ENCODE peak calls at places on chromosome 1, in eight cellular contexts. W is fibroblast of mammary gland, O is heart left ventricle, F is thoracic aorta, D is cardiac fibroblast, T is astrocyte of the spinal cord, H is endothelial cell of umbilical vein, Q is HFF-Myc. Z is an unnamed sample.
A peak's percentile ranks its signal among the peaks of the same experiment; 100 is the strongest.

GRCh38 chr1:231937013-231937754 is 310.6 kb downstream of the DISC1 start:
- DNase-seq in D (no peak), F (no peak), H (no peak), T (no peak), O (peak; percentile 77), Q (no peak), W (no peak), Z (no peak)

GRCh38 chr1:185477638-185478216 is 160.7 kb upstream of the IVNS1ABP start:
- DNase-seq in F (no peak), H (peak; percentile 36), O (no peak), Q (no peak), D (no peak), T (no peak), W (no peak), Z (no peak)

GRCh38 chr1:205437570-205437969 is 15.7 kb upstream of the LEMD1 start:
- DNase-seq in W (no peak), F (no peak), H (no peak), D (no peak), O (no peak), Q (no peak), T (no peak), Z (no peak)

GRCh38 chr1:27368872-27369703 is 2.3 kb upstream of the MAP3K6 start:
- DNase-seq in Q (no peak), D (peak; percentile 47), O (no peak), T (peak; percentile 31), F (no peak), H (no peak), W (peak; percentile 44), Z (peak; percentile 57)

GRCh38 chr1:91856996-91857395 is 29.0 kb downstream of the TGFBR3 start:
- DNase-seq in H (no peak), F (no peak), Q (no peak), T (no peak), W (no peak), D (no peak), O (no peak), Z (no peak)

GRCh38 chr1:220159026-220159425 is 65.1 kb downstream of the IARS2 start:
- DNase-seq in W (no peak), H (no peak), O (no peak), F (no peak), T (no peak), Q (no peak), D (no peak), Z (no peak)

GRCh38 chr1:173266845-173267244 is 59.7 kb upstream of the TNFSF4 start:
- DNase-seq in D (no peak), Q (no peak), O (no peak), F (no peak), W (peak; percentile 37), T (peak; percentile 31), H (no peak), Z (peak; percentile 15)

GRCh38 chr1:119740886-119741780 is 27.6 kb downstream of the HMGCS2 start:
- DNase-seq in T (no peak), W (no peak), D (no peak), O (no peak), F (no peak), Q (no peak), H (no peak), Z (no peak)

GRCh38 chr1:41647202-41648135 is 163.0 kb upstream of the EDN2 start:
- DNase-seq in Q (no peak), O (no peak), T (no peak), F (no peak), D (no peak), W (no peak), H (no peak), Z (no peak)

GRCh38 chr1:106907795-106908194 is 148.7 kb upstream of the PRMT6 start:
- DNase-seq in W (no peak), H (no peak), T (no peak), Q (no peak), F (no peak), D (no peak), O (no peak), Z (no peak)

GRCh38 chr1:81335876-81336275 is 464.9 kb upstream of the ADGRL2 start:
- DNase-seq in H (no peak), Q (no peak), F (no peak), T (no peak), W (no peak), O (no peak), D (no peak), Z (no peak)

GRCh38 chr1:12031039-12031980 is 12.0 kb downstream of the MIIP start:
- DNase-seq in D (peak; percentile 56), T (no peak), Q (no peak), W (peak; percentile 45), O (peak; percentile 37), F (no peak), H (peak; percentile 16), Z (peak; percentile 27)

GRCh38 chr1:19010995-19011696 is 54.7 kb upstream of the IFFO2 start:
- DNase-seq in W (peak; percentile 97), H (peak; percentile 89), T (peak; percentile 99), D (peak; percentile 98), Q (peak; percentile 89), O (no peak), F (peak; percentile 63), Z (peak; percentile 95)

GRCh38 chr1:90837420-90837819 is 120.3 kb upstream of the BARHL2 start:
- DNase-seq in W (no peak), T (no peak), O (no peak), D (no peak), F (no peak), Q (no peak), H (no peak), Z (no peak)

GRCh38 chr1:90839323-90839722 is 122.2 kb upstream of the BARHL2 start:
- DNase-seq in W (no peak), Q (no peak), H (no peak), O (no peak), F (no peak), T (no peak), D (no peak), Z (no peak)

GRCh38 chr1:90836345-90836679 is 119.2 kb upstream of the BARHL2 start:
- DNase-seq in T (no peak), W (no peak), Q (no peak), F (no peak), D (no peak), O (no peak), H (no peak), Z (no peak)

GRCh38 chr1:90840323-90840722 is 123.2 kb upstream of the BARHL2 start:
- DNase-seq in T (no peak), H (no peak), D (no peak), W (no peak), F (no peak), O (no peak), Q (no peak), Z (no peak)

DNA sequence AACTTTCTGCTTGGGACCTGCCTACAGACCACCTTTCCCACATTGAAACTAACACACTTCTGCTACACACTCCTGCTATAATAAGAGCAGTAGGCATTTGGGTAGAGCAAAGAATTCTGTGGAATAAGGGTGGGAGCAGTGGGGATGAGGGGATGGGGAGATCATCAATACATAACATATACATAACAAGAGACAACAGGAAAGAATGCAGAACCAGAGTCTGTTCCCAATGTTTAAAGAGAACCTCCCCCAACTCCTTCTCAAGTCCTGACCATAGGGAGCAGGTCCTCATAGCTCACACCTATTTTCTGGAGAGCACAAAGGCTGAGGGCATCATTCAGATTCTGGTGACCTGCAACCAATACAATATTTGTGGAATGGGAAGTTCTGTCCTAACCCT is 121.6 kb upstream of the BARHL2 start:
- DNase-seq in F (no peak), W (no peak), O (no peak), T (no peak), H (no peak), Q (no peak), D (no peak), Z (no peak)
- H3K4me3 ChIP-seq in F (no peak overlapping the region), W (no peak overlapping the region), O (no peak overlapping the region), T (no peak overlapping the region), H (no peak overlapping the region), Q (no peak overlapping the region), D (no peak overlapping the region), Z (no peak overlapping the region)

DNA sequence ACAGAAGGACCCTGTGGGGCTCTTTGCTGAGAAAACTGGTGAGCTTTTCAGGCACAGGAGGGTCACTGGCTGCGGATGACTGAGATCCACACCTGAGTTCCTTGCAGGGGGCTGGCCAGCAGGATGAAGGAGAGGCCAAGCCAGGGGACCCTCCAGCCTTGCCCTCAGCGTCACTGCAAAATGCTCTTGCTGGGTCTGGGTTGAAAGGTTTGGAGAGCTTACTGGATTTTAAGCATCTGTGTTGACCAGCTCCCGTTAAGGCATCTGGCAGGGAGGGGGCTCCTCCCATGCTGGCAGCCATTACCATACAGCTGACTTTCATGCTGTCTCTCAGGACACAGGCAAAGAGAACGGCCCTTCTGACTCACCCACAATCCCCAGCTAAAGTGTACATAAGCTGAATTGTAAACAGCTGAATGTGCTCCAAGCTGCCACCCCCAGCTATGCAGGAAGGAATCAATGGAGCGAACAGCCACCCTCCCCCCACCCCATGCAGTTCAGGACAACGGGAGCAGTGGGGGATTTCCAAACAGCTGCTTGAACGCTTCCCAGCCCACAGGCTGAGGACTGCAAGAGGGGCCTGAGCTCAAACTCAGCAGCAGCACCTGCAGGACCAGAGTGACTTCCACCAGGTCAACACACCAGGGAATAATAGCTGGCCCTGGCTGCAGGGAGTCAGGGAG is 21.3 kb upstream of the A3GALT2 start:
- DNase-seq in Q (peak; percentile 96), W (peak; percentile 99), H (peak; percentile 97), O (peak; percentile 63), D (peak; percentile 99), T (peak; percentile 98), F (no peak), Z (peak; percentile 96)
- TF ChIP-seq CTCF in Q (no peak), W (no peak), H (no peak), O (no peak), D (no peak), T (no peak), F (no peak), Z (no peak)

DNA sequence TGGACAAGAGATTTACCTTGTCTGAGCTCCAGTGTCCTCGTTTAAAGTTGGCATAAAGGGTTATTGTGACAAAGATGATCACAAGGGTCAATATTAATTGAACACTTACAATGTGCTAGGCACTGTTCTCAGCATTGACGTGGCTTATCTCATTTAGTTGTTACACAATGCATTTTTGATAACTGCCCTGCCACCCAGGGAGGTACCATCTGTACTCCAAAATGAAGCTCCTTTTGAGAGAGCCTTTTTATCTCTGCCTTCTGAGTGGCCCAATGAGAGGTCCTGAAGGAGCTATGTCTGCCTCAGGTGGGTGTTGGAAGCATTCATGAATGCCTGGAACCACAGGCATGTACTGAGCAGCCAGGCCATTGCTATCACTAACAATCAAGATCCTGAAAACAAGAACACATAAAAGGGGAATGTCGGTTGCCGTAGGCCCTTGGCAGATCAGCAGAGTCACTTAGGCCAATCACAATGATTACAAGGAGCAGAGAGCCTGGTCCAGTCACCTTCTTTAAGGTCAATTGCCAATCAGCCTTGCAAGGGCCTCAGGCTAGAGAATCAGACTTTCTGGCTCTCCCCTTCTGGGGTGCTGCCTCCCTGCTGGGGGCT is 78.5 kb downstream of the NMNAT2 start:
- DNase-seq in D (no peak), W (no peak), T (no peak), Q (no peak), H (no peak), F (no peak), O (no peak), Z (no peak)
- H3K4me3 ChIP-seq in D (no peak overlapping the region), W (no peak overlapping the region), T (no peak overlapping the region), Q (no peak overlapping the region), H (no peak overlapping the region), F (no peak overlapping the region), O (no peak overlapping the region), Z (no peak overlapping the region)

DNA sequence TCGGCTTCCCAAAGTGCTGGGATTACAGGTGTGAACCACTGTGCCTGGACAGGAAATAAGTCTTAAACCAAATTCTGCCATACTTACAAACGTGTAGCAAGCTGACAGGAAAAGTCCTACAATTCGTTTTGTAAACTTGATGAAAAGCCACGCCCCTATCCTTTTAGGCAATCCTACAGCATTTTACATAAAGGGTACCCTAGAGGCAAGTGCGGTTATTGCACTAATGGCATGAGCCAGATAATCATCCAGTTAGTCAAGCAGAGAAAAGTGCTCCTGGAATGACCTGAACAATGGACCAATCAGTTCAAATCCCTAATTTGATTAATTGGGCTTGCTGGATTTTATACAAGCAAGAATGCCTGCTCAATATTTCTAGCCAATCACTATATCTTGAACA is 338.2 kb downstream of the KIF26B start:
- DNase-seq in H (no peak), D (peak; percentile 27), W (no peak), F (no peak), O (no peak), Q (no peak), T (no peak), Z (no peak)
- TF ChIP-seq CTCF in H (no peak), D (peak; percentile 20), W (peak; percentile 29), F (no peak), O (no peak), Q (peak; percentile 16), T (peak; percentile 16), Z (peak; percentile 33)